ENCODE peak calls at places on chromosomes 2 and 18, in eight cellular contexts. S is stomach; G is activated CD4-positive, alpha-beta memory T cell treated with anti-CD3 and anti-CD28 coated beads, Interleukin-2, amount 10 ng/mL, durations not matched to agents 7 days and 5 days; U is KBM-7; Z is cardiac fibroblast; I is AG04450; F is MCF 10A; L is neural progenitor cell. A is an unnamed sample.

GRCh38 chr2:225660262-225661091 is 261.0 kb downstream of the NYAP2 start:
- DNase-seq in S (peak; percentile 82), G (peak; percentile 76), U (peak; percentile 60), Z (peak; percentile 72), I (peak; percentile 37), F (peak; percentile 77), L (peak; percentile 81), A (peak; percentile 86)

GRCh38 chr2:10362096-10362897 is 59.6 kb downstream of the HPCAL1 start:
- DNase-seq in S (no peak), G (no peak), U (no peak), Z (no peak), I (no peak), F (no peak), L (no peak), A (no peak)

GRCh38 chr2:73952499-73953446 is 26.1 kb downstream of the DGUOK start:
- DNase-seq in S (no peak), G (no peak), U (no peak), Z (peak; percentile 63), I (no peak), F (peak; percentile 27), L (no peak), A (no peak)

GRCh38 chr2:220499281-220499680 is 871.9 kb downstream of the SLC4A3 start:
- DNase-seq in S (no peak), G (no peak), U (no peak), Z (peak; percentile 42), I (peak; percentile 36), F (peak; percentile 65), L (peak; percentile 11), A (peak; percentile 52)

GRCh38 chr18:24369420-24369819 is 28.2 kb downstream of the OSBPL1A start:
- DNase-seq in S (no peak), G (no peak), U (peak; percentile 41), Z (peak; percentile 14), I (no peak), F (no peak), L (no peak), A (no peak)

GRCh38 chr18:25299426-25299825 is 52.5 kb downstream of the ZNF521 start:
- DNase-seq in S (no peak), G (no peak), U (peak; percentile 35), Z (peak; percentile 51), I (peak; percentile 36), F (peak; percentile 22), L (no peak), A (no peak)

GRCh38 chr2:239444626-239445625 is 44.1 kb upstream of the HDAC4 start:
- DNase-seq in S (no peak), G (no peak), U (no peak), Z (peak; percentile 57), I (no peak), F (peak; percentile 97), L (peak; percentile 33), A (no peak)

GRCh38 chr2:196991061-196991460 is 64.6 kb upstream of the PGAP1 start:
- DNase-seq in S (no peak), G (no peak), U (no peak), Z (no peak), I (no peak), F (no peak), L (peak; percentile 79), A (no peak)

GRCh38 chr2:166464187-166464586 is 29.9 kb downstream of the SCN7A start:
- DNase-seq in S (no peak), G (no peak), U (no peak), Z (no peak), I (no peak), F (peak; percentile 10), L (no peak), A (no peak)

GRCh38 chr2:149828506-149829210 is 241.1 kb upstream of the MMADHC start:
- DNase-seq in S (no peak), G (no peak), U (no peak), Z (no peak), I (no peak), F (no peak), L (no peak), A (no peak)

GRCh38 chr2:169362346-169363026 is at the start of gene LRP2:
- DNase-seq in S (no peak), G (peak; percentile 31), U (peak; percentile 12), Z (peak; percentile 4), I (no peak), F (no peak), L (peak; percentile 74), A (peak; percentile 77)

GRCh38 chr2:150627526-150627925 is 140.1 kb upstream of the RND3 start:
- DNase-seq in S (no peak), G (no peak), U (no peak), Z (no peak), I (no peak), F (no peak), L (no peak), A (no peak)

GRCh38 chr2:98898423-98898841 is 37.6 kb downstream of the CRACDL start:
- DNase-seq in S (no peak), G (no peak), U (no peak), Z (no peak), I (no peak), F (no peak), L (no peak), A (peak; percentile 39)

GRCh38 chr2:44751754-44752479 is 189.6 kb upstream of the SIX3 start:
- DNase-seq in S (no peak), G (no peak), U (peak; percentile 30), Z (no peak), I (no peak), F (peak; percentile 13), L (no peak), A (peak; percentile 75)

GRCh38 chr2:20524412-20525040 is 77.7 kb downstream of the RHOB start:
- DNase-seq in S (no peak), G (no peak), U (peak; percentile 56), Z (peak; percentile 53), I (no peak), F (no peak), L (peak; percentile 48), A (peak; percentile 82)

GRCh38 chr2:155250800-155251199 is 552.3 kb downstream of the KCNJ3 start:
- DNase-seq in S (no peak), G (no peak), U (peak; percentile 11), Z (no peak), I (no peak), F (peak; percentile 28), L (peak; percentile 44), A (peak; percentile 45)

GRCh38 chr18:73670046-73670445 is 477.6 kb downstream of the FBXO15 start:
- DNase-seq in S (no peak), G (no peak), U (no peak), Z (no peak), I (no peak), F (no peak), L (no peak), A (no peak)